ENCODE peak calls at places on chromosomes 3 and 15, in five cellular contexts. B, T, K, Y and L are unnamed samples.

GRCh38 chr3:156151824-156152428 is 31.5 kb downstream of the KCNAB1 start:
- DNase-seq in B (no peak), T (peak; percentile 69), K (no peak), Y (peak; percentile 35), L (no peak)

GRCh38 chr3:172140499-172141391 is 101.4 kb downstream of the FNDC3B start:
- DNase-seq in B (no peak), T (peak; percentile 17), K (no peak), Y (peak; percentile 98), L (no peak)

GRCh38 chr15:68821190-68821897 is 649 bp upstream of the ANP32A start:
- DNase-seq in B (no peak), T (peak; percentile 38), K (no peak), Y (no peak), L (no peak)

GRCh38 chr15:60093273-60094067 is 89.4 kb downstream of the FOXB1 start:
- DNase-seq in B (no peak), T (no peak), K (no peak), Y (peak; percentile 59), L (no peak)

GRCh38 chr3:103055021-103055420 is 620.2 kb downstream of the ZPLD1 start:
- DNase-seq in B (no peak), T (no peak), K (no peak), Y (no peak), L (no peak)

GRCh38 chr3:34676431-34676830 is 878.0 kb downstream of the PDCD6IP start:
- DNase-seq in B (no peak), T (no peak), K (no peak), Y (no peak), L (no peak)

GRCh38 chr3:65170357-65171090 is 482.7 kb upstream of the ADAMTS9 start:
- DNase-seq in B (no peak), T (peak; percentile 21), K (no peak), Y (no peak), L (no peak)

GRCh38 chr15:70974004-70974832 is 81.6 kb downstream of the LRRC49 start:
- DNase-seq in B (no peak), T (peak; percentile 14), K (no peak), Y (peak; percentile 18), L (no peak)

GRCh38 chr3:52396011-52396906 is 48.6 kb downstream of the SEMA3G start:
- DNase-seq in B (no peak), T (no peak), K (no peak), Y (no peak), L (no peak)

GRCh38 chr3:53030864-53031445 is 14.9 kb downstream of the SFMBT1 start:
- DNase-seq in B (no peak), T (no peak), K (no peak), Y (no peak), L (no peak)

GRCh38 chr3:36650271-36650671 is 114.1 kb downstream of the DCLK3 start:
- DNase-seq in B (no peak), T (no peak), K (no peak), Y (no peak), L (no peak)

GRCh38 chr3:40215015-40215414 is 94.5 kb upstream of the EIF1B start:
- DNase-seq in B (no peak), T (no peak), K (no peak), Y (no peak), L (no peak)

GRCh38 chr3:49173792-49174170 is 2.4 kb downstream of the KLHDC8B start:
- DNase-seq in B (no peak), T (no peak), K (no peak), Y (no peak), L (no peak)

GRCh38 chr3:108099203-108099602 is 8.4 kb upstream of the CD47 start:
- DNase-seq in B (no peak), T (peak; percentile 38), K (no peak), Y (no peak), L (no peak)

GRCh38 chr3:131549340-131549739 is 46.6 kb upstream of the MRPL3 start:
- DNase-seq in B (no peak), T (peak; percentile 11), K (no peak), Y (no peak), L (no peak)

GRCh38 chr15:59543721-59544547 is 67.6 kb upstream of the GCNT3 start:
- DNase-seq in B (peak; percentile 50), T (peak; percentile 40), K (peak; percentile 78), Y (no peak), L (peak; percentile 32)

GRCh38 chr15:65245096-65245849 is 34.0 kb upstream of the CILP start:
- DNase-seq in B (no peak), T (peak; percentile 32), K (no peak), Y (peak; percentile 75), L (no peak)

GRCh38 chr3:23712095-23712494 is 93.7 kb upstream of the UBE2E1 start:
- DNase-seq in B (no peak), T (no peak), K (peak; percentile 40), Y (no peak), L (no peak)

GRCh38 chr3:158160958-158161357 is 51.1 kb downstream of the RSRC1 start:
- DNase-seq in B (no peak), T (no peak), K (no peak), Y (no peak), L (no peak)

DNA sequence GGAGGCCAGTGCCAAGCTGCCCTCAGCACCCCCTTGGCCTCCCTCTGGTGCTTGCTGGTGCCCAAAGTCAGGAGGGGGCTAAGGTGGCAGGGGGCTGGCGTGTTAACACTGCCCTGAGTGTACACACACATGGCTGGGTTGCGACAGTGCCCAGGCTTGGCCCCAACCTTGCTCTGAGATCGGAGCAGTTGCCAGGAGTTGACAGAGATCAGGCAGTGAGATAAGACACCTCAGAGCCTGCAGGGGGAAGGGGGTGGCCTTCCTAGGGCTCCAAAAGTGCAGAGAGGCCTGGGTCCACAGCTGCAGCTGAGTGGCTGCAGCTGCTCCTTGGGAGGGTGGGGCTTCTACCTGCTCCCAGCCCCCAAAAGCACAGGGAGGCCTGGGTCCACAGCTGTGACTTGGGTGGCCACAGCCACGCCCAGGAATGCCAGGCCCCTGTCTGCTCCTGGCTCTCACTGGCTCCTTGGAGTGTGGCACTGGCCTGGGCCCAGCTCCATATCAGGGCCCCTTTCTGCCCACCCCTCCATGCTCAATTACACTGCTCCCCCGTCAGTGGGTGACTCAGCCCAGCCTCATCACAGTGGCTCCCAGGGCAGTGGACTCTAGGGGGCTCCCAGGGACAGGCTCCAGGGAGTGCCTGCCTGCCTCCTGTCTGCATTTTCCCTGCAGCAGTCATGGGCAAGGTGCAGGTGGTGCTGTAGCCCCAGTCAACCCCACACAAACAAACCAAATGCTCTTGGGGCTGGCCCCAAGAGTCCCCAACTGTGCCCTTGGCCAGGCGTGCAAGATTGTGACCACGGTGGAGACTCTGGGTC is 56.4 kb upstream of the C15orf39 start:
- DNase-seq in B (no peak), T (no peak), K (no peak), Y (peak; percentile 84), L (no peak)
- TF ChIP-seq TAF1 in B (no peak), T (no peak), K (no peak), Y (peak; percentile 22), L (no peak)

GRCh38 chr15:38702178-38702912 is 137.7 kb upstream of the RASGRP1 start:
- DNase-seq in B (no peak), T (no peak), K (no peak), Y (peak; percentile 44), L (no peak)

GRCh38 chr15:38698215-38698614 is 133.6 kb upstream of the RASGRP1 start:
- DNase-seq in B (no peak), T (no peak), K (no peak), Y (no peak), L (no peak)

GRCh38 chr15:38701134-38701533 is 136.5 kb upstream of the RASGRP1 start:
- DNase-seq in B (no peak), T (no peak), K (no peak), Y (no peak), L (no peak)

GRCh38 chr15:38696790-38697495 is 132.3 kb upstream of the RASGRP1 start:
- DNase-seq in B (no peak), T (no peak), K (no peak), Y (no peak), L (no peak)

GRCh38 chr15:38699633-38700230 is 135.1 kb upstream of the RASGRP1 start:
- DNase-seq in B (peak; percentile 22), T (peak; percentile 79), K (no peak), Y (peak; percentile 44), L (peak; percentile 33)
- TF ChIP-seq POLR2AphosphoS5 in B (no peak), T (no peak), K (no peak), Y (no peak), L (no peak)

GRCh38 chr3:142148871-142149860 is at the start of gene TFDP2:
- DNase-seq in B (peak; percentile 93), T (peak; percentile 71), K (peak; percentile 27), Y (peak; percentile 78), L (peak; percentile 91)
- TF ChIP-seq POLR2A in B (peak; percentile 53), T (peak; percentile 40), K (peak; percentile 85), Y (peak; percentile 72), L (peak; percentile 70)

DNA sequence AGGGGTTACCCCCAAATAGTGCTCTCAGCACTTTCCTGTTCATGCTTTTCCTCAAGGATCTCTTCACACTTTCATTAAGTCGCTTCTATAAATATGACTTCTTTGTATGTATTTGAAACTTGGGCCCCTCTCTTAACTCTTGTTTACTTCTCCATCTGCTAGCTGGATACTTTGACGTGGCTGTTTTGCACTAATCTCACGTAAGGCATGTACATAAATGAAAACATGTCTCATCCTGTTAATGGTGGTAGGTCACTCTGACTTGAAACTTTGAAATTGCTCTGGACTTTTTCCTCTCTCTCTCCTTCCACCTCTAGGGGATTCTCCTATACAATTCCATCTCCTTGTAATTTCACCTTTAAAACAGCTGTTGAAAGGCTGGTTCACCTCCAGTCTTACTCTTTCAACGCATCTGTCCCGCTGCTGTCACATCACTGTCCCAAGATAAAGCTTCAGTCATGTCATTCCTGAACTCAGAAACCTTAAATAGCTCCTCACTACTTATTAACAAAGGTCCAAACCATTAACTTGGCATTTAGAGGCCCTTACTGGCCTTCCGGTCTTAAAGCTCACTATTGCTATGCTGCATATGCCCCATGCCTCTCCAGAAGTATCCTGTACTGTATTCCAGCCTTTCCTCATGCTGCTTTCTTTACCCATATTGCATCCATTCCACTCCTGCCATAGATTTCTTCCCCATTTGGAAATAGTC is 1.2 kb downstream of the BLOC1S6 start:
- DNase-seq in B (no peak), T (no peak), K (no peak), Y (peak; percentile 16), L (no peak)
- TF ChIP-seq TAF1 in B (no peak), T (no peak), K (no peak), Y (no peak), L (no peak)

GRCh38 chr3:58104155-58104554 is 95.9 kb downstream of the FLNB start:
- DNase-seq in B (no peak), T (no peak), K (no peak), Y (no peak), L (no peak)
- TF ChIP-seq POLR2AphosphoS5 in B (no peak), T (no peak), K (no peak), Y (no peak), L (no peak)

GRCh38 chr15:80404719-80405553 is 754 bp downstream of the ARNT2 start:
- DNase-seq in B (no peak), T (no peak), K (no peak), Y (no peak), L (peak; percentile 13)
- TF ChIP-seq POLR2A in B (no peak), T (no peak), K (no peak), Y (no peak), L (no peak)